ENCODE peak calls at places on chromosomes 12 and 14, in four cellular contexts. B is mammary epithelial cell, I is GM23338, O is K562. U is an unnamed sample.

GRCh38 chr14:28321475-28322244 is 444.9 kb upstream of the FOXG1 start:
- DNase-seq in O (no peak), B (peak; percentile 27), I (no peak), U (no peak)

GRCh38 chr12:75854681-75855309 is 176.8 kb downstream of the PHLDA1 start:
- DNase-seq in B (no peak), I (no peak), O (no peak), U (no peak)

GRCh38 chr12:66189476-66189823 is 436 bp downstream of the IRAK3 start:
- DNase-seq in B (no peak), I (no peak), O (no peak), U (no peak)

GRCh38 chr12:109258607-109259544 is 50.2 kb downstream of the FOXN4 start:
- DNase-seq in B (no peak), I (no peak), O (no peak), U (peak; percentile 92)

GRCh38 chr12:66232258-66232657 is 43.2 kb downstream of the IRAK3 start:
- DNase-seq in B (no peak), O (no peak), I (no peak), U (no peak)

GRCh38 chr12:25377475-25378179 is 126.9 kb upstream of the KRAS start:
- DNase-seq in O (no peak), B (peak; percentile 44), I (no peak), U (no peak)

GRCh38 chr14:44962573-44963528 is 861 bp downstream of the TOGARAM1 start:
- DNase-seq in B (peak; percentile 38), O (peak; percentile 11), I (peak; percentile 53), U (peak; percentile 64)

GRCh38 chr12:88036368-88036965 is 7.3 kb upstream of the C12orf50 start:
- DNase-seq in I (no peak), O (no peak), B (peak; percentile 61), U (no peak)

GRCh38 chr12:76020731-76021672 is 10.6 kb downstream of the PHLDA1 start:
- DNase-seq in O (no peak), B (peak; percentile 97), I (no peak), U (no peak)

GRCh38 chr12:46265734-46266133 is 3.1 kb downstream of the SLC38A1 start:
- DNase-seq in O (no peak), I (no peak), B (no peak), U (no peak)

GRCh38 chr12:89695830-89696229 is 12.8 kb downstream of the ATP2B1 start:
- DNase-seq in O (no peak), I (no peak), B (no peak), U (no peak)

GRCh38 chr12:113161415-113162016 is 12.0 kb downstream of the CFAP73 start:
- DNase-seq in B (no peak), O (peak; percentile 90), I (peak; percentile 98), U (no peak)

GRCh38 chr14:102140750-102141145 is 1.1 kb downstream of the WDR20 start:
- DNase-seq in I (no peak), O (no peak), B (peak; percentile 33), U (no peak)

GRCh38 chr12:103783744-103784664 is 57.0 kb downstream of the NT5DC3 start:
- DNase-seq in I (no peak), B (peak; percentile 58), O (no peak), U (peak; percentile 75)

DNA sequence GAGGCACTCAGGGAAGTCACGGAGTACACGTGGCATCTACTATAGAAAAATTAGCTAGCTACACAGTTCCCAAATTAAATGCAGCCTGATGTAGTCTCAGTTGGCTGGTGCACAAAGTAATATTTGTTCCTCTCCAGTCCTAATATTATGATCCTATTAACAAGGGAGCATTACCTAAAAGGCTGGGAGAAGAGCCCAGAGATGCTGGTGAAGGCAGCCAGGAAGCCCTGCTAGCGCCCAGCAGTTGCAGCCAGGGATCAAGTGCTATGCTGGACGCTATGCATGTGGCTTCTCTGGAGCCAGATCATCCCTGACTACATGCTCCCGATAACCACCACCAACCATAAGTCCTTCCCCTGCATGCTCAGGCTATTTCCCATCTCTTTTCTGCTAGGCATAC is 88.1 kb upstream of the GSC start:
- DNase-seq in O (no peak), B (no peak), I (no peak), U (no peak)
- TF ChIP-seq CTCF in O (no peak), B (no peak), I (no peak), U (no peak)

DNA sequence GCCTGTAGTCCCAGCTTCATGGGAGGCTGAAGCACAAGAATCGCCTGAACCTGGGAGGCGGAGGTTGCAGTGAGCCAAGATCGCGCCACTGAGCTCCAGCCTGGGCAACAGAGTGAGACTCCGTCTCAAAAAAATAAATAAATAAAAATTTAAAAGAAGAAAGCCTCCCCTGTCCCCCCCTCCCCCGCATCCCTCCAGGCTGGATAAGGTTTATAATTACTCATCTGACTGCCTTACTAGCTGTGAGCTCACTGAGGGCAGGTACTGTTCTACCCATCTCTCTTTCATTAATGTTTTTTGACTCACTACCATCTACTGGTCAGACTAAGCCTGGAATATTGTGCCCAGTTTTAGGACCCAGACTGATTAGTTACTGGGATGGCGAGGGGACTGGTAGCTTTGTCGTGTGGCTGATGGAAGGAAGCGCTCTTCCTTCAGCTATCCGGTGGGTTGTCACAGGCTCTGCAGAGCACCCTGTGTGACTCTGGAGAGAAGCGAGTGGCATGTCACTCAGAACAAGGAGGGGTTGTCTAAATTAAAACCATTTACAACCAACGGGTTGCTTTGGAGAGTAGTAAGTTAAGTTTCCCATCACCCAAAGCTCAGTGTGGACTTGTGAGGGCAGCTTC is 16.9 kb downstream of the EVL start:
- DNase-seq in B (no peak), I (no peak), O (no peak), U (no peak)
- H3K4me3 ChIP-seq in B (no peak overlapping the region), I (no peak overlapping the region), O (no peak overlapping the region), U (no peak overlapping the region)

DNA sequence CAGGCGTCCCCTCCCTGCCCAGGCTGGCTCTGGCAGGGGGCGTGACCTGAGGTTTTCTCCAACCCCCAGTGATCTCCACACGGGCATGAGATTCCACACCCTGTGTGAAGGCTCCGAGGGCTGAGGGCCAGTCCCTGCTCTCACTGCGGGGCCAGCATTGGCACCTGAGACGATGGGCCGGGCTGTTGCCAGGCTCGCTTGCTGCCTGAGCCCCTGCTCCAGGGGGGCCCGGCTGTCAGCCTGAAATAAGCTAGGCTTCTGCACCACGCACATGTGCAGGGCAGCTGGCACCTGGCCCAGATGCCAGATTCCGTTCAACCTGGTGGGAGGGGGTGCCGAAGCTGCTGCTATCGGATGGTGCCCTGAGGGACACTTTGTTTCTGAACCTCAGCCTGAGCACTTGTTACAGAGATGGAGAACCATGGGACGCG is 196.5 kb upstream of the PRMT8 start:
- DNase-seq in O (no peak), B (no peak), I (no peak), U (no peak)
- H3K4me1 ChIP-seq in O (no peaks in the 10 kb centered on the region), B (peaks cover 8% of the 10 kb centered on the region), I (no peaks in the 10 kb centered on the region), U (peaks cover 8% of the 10 kb centered on the region)

GRCh38 chr12:92574046-92574783 is 128.6 kb upstream of the PLEKHG7 start:
- DNase-seq in O (no peak), I (peak; percentile 70), B (peak; percentile 68), U (no peak)
- TF ChIP-seq CTCF in O (peak; percentile 28), I (peak; percentile 59), B (peak; percentile 64), U (no peak)

DNA sequence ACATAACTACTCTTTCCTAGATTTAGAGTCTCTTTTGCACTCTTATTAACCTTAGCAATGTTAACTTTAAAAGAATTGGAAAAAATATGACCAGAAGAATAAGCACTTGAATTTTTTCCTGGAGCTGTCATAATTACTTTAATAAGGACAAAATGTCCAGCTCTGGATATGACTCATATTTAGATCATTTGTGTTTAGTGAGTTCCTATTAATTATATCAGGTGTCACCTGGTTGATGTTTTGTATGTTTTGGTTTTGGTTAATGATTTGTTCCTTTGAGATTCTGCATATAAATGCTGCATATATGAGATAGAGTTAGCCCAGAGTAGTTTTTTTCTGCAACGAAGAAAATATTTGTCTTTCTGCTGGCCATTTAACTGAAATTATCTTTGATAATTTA is 5.1 kb downstream of the CLECL1 start:
- DNase-seq in B (no peak), O (no peak), I (no peak), U (no peak)
- H3K4me3 ChIP-seq in B (no peak overlapping the region), O (no peak overlapping the region), I (no peak overlapping the region), U (no peak overlapping the region)

DNA sequence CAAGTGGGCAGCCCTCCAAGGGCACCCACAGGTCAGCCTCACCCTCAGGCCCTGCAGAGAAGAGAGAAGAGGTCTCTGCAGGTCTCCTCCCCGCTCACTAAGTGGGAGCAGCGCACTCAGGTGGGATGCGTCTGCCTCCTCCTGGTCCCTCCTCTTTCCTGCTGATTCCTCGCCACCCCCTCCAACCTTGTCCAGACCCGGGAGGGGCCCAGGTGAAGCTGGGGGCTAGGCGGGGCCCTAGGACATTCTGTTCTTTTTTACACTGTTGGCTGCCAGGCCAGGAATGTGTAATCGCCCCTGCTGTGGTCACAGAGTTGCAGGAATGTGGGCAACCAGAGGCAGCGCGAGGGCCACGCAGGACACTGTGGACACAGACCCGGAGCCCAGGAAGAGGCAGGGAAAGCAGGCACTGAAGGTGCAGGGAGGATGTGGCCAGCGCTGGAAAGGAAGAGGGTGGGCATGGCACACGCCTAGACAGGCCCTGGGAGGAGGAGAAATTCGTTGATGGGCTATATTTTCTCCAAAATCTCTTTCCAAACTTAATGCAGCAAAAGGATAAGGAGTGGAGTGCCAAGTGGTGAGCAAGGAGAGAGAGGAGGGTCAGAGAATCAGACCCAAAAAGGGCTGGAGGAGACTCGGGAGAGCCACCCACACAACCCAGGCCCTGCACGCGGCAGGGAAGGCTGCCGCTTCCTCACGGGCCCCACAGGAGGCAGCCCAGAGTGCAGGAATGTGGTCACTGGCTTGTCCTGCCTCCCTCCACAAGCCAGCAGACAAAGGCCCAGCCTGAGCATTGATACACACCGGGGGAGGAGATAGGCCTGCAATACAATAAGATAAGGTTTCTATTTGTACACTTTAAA is 947 bp upstream of the SCNN1A start:
- DNase-seq in I (peak; percentile 88), B (peak; percentile 90), O (peak; percentile 39), U (no peak)
- H3K4me1 ChIP-seq in I (peaks cover 55% of the 10 kb centered on the region), B (peaks cover 41% of the 10 kb centered on the region), O (peaks cover 31% of the 10 kb centered on the region), U (peaks cover 27% of the 10 kb centered on the region)

GRCh38 chr12:72133497-72134055 is 138.6 kb upstream of the TRHDE start:
- DNase-seq in B (no peak), I (peak; percentile 32), O (no peak), U (no peak)
- TF ChIP-seq CTCF in B (peak; percentile 30), I (peak; percentile 45), O (peak; percentile 9), U (no peak)

GRCh38 chr14:64971452-64971889 is 665 bp downstream of the RAB15 start:
- DNase-seq in B (no peak), O (no peak), I (peak; percentile 38), U (no peak)

GRCh38 chr14:64971890-64972785 is at the start of gene RAB15:
- DNase-seq in O (peak; percentile 44), B (peak; percentile 20), I (peak; percentile 57), U (no peak)

GRCh38 chr14:64974563-64974962 is 2.4 kb upstream of the RAB15 start:
- DNase-seq in I (peak; percentile 80), B (no peak), O (no peak), U (no peak)

GRCh38 chr14:64973826-64974225 is 1.7 kb upstream of the RAB15 start:
- DNase-seq in I (no peak), B (no peak), O (no peak), U (no peak)

DNA sequence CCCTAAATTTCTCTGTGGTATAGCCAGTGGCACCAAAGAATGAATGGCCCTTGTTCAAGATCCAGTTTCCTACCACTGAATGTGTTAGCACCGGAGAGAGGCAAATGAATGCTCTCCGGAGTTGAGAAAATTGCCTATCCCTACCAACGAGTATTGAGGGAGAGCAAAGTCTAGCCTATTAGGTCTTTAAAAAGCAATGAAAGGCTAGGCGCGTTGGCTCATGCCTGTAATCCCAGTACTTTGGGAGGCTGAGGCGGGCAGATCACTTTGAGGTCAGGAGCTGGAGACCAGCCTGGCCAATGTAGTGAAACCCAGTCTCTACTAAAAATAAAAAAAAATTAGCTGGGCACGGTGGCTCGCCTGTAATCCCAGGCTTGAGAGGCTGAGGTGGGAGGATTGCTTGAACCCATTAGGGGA is 898 bp upstream of the RAB15 start:
- DNase-seq in I (no peak), B (no peak), O (no peak), U (no peak)
- H3K4me3 ChIP-seq in I (peak overlapping the region; percentile 78), B (no peak overlapping the region), O (no peak overlapping the region), U (no peak overlapping the region)

GRCh38 chr12:6869049-6870021 is 2.0 kb downstream of the TPI1 start:
- DNase-seq in I (peak; percentile 96), B (peak; percentile 62), O (peak; percentile 31), U (peak; percentile 58)
- H3K4me1 ChIP-seq in I (peaks cover 56% of the 10 kb centered on the region), B (peaks cover 50% of the 10 kb centered on the region), O (peaks cover 61% of the 10 kb centered on the region), U (peaks cover 39% of the 10 kb centered on the region)

U was measured in gastrocnemius medialis.